ENCODE peak calls at places on chromosome 21, in eight cellular contexts. P, I, X, N, B, H, D and J are unnamed samples.
A peak's percentile ranks its signal among the peaks of the same experiment; 100 is the strongest.

GRCh38 chr21:28833181-28833580 is 159.5 kb downstream of the LTN1 start:
- DNase-seq in P (no peak), I (no peak), X (no peak), N (no peak), B (no peak), H (no peak), D (no peak), J (no peak)

GRCh38 chr21:36917487-36918158 is 48.8 kb downstream of the HLCS start:
- DNase-seq in P (peak; percentile 77), I (no peak), X (peak; percentile 66), N (peak; percentile 30), B (peak; percentile 53), H (no peak), D (no peak), J (peak; percentile 56)

GRCh38 chr21:27570306-27570868 is 603.5 kb upstream of the ADAMTS5 start:
- DNase-seq in P (no peak), I (no peak), X (peak; percentile 95), N (peak; percentile 82), B (no peak), H (no peak), D (no peak), J (peak; percentile 8)

GRCh38 chr21:36471254-36471723 is 8.6 kb downstream of the CLDN14 start:
- DNase-seq in P (no peak), I (no peak), X (no peak), N (no peak), B (no peak), H (no peak), D (no peak), J (peak; percentile 23)

GRCh38 chr21:36749935-36750578 is 51.1 kb downstream of the SIM2 start:
- DNase-seq in P (peak; percentile 98), I (no peak), X (peak; percentile 46), N (no peak), B (peak; percentile 66), H (no peak), D (no peak), J (no peak)

GRCh38 chr21:33551664-33552063 is 8.8 kb downstream of the SON start:
- DNase-seq in P (no peak), I (no peak), X (no peak), N (no peak), B (no peak), H (no peak), D (no peak), J (no peak)

GRCh38 chr21:44065428-44065827 is 41.8 kb upstream of the PWP2 start:
- DNase-seq in P (no peak), I (no peak), X (peak; percentile 63), N (no peak), B (no peak), H (peak; percentile 62), D (no peak), J (no peak)

GRCh38 chr21:32442566-32443318 is 30.2 kb downstream of the EVA1C start:
- DNase-seq in P (no peak), I (no peak), X (peak; percentile 69), N (no peak), B (no peak), H (no peak), D (no peak), J (peak; percentile 65)

GRCh38 chr21:33380483-33380998 is 22.7 kb upstream of the IFNGR2 start:
- DNase-seq in P (peak; percentile 17), I (peak; percentile 68), X (peak; percentile 96), N (peak; percentile 94), B (no peak), H (peak; percentile 78), D (peak; percentile 94), J (peak; percentile 87)

GRCh38 chr21:46216132-46216747 is 12.3 kb downstream of the LSS start:
- DNase-seq in P (no peak), I (no peak), X (no peak), N (no peak), B (no peak), H (no peak), D (no peak), J (no peak)
- TF ChIP-seq CTCF in P (no peak), I (no peak), X (no peak), N (no peak), B (no peak), H (no peak), D (no peak), J (no peak)

GRCh38 chr21:42107881-42108553 is 36.9 kb downstream of the UMODL1 start:
- DNase-seq in P (peak; percentile 75), I (peak; percentile 90), X (peak; percentile 48), N (peak; percentile 29), B (no peak), H (peak; percentile 67), D (no peak), J (peak; percentile 88)
- H3K27ac ChIP-seq in P (no peak overlapping the region), I (no peak overlapping the region), X (no peak overlapping the region), N (no peak overlapping the region), B (no peak overlapping the region), H (no peak overlapping the region), D (no peak overlapping the region), J (peak overlapping the region; percentile 10)

GRCh38 chr21:19123525-19123924 is 719.9 kb upstream of the TMPRSS15 start:
- DNase-seq in P (peak; percentile 28), I (no peak), X (no peak), N (no peak), B (no peak), H (no peak), D (no peak), J (no peak)

GRCh38 chr21:19123053-19123452 is 719.5 kb upstream of the TMPRSS15 start:
- DNase-seq in P (no peak), I (no peak), X (no peak), N (no peak), B (no peak), H (no peak), D (no peak), J (no peak)

GRCh38 chr21:19120591-19120990 is 717.0 kb upstream of the TMPRSS15 start:
- DNase-seq in P (peak; percentile 74), I (no peak), X (no peak), N (no peak), B (peak; percentile 48), H (no peak), D (no peak), J (no peak)

GRCh38 chr21:19122371-19122770 is 718.8 kb upstream of the TMPRSS15 start:
- DNase-seq in P (no peak), I (no peak), X (no peak), N (no peak), B (no peak), H (no peak), D (no peak), J (no peak)
- TF ChIP-seq CTCF in P (no peak), I (no peak), X (no peak), N (no peak), B (no peak), H (no peak), D (no peak), J (no peak)

DNA sequence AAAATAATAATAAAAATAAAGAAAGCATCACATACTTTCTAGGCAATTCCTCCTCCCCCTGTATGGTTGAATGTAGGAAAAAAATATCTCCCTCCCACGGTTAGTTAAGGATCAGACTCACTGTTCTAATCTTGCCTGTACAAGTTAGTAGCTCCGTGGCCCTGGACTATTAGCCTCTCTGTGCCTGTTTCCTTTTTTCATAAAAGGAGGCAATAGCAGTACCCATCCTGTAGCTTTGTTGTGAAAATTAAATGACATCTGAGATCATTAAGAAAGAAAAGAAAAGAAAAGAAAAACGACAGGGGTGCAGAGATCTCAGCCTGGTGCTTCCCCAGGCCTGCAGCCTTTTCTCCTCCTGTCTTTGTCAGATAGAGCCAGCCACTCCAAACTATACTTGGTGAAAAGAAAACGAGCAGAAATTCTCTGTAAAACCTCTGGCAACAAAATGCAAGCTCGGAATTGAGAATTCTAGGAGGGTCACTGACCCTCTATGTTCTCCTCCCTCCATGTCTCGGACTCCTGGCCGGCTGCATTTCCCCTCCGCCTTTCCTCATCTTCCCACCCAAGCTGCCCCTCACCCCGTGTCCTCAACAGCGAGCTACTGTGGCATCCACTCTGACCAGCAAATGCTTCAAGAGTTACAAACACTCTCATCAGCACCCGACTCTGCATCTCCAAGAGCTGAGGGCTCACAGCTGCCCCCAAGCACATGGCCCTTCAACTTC is 13.7 kb downstream of the RIPK4 start:
- DNase-seq in P (no peak), I (peak; percentile 26), X (no peak), N (no peak), B (no peak), H (no peak), D (no peak), J (no peak)
- H3K27ac ChIP-seq in P (no peak overlapping the region), I (no peak overlapping the region), X (no peak overlapping the region), N (no peak overlapping the region), B (no peak overlapping the region), H (no peak overlapping the region), D (no peak overlapping the region), J (peak overlapping the region; percentile 91)

DNA sequence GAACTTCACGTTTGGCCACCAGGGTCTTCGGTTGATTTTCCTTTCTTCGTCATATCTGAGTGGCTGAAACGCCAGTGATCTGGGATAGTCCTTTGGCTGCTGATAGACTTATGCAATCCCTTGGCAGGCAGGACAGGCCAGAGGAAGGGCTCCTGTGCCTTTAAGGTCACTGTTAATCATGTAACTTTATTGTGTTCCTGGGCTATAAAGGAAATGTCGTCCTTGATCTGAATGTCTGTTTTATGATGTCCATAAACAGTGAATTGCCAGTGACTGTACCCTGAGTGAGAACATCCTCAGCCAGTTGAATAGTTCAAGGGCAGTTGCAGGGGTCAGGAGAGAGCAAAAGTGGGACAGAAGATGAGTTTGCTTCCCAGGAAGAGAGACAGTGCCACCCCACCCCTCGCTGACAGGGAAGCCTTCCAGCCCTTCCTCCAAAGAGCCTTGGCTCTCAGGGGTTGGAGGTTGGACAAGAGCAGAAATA is 68.0 kb downstream of the PDE9A start:
- DNase-seq in P (no peak), I (no peak), X (peak; percentile 26), N (no peak), B (no peak), H (no peak), D (no peak), J (no peak)
- TF ChIP-seq CTCF in P (no peak), I (no peak), X (no peak), N (no peak), B (no peak), H (no peak), D (no peak), J (no peak)

DNA sequence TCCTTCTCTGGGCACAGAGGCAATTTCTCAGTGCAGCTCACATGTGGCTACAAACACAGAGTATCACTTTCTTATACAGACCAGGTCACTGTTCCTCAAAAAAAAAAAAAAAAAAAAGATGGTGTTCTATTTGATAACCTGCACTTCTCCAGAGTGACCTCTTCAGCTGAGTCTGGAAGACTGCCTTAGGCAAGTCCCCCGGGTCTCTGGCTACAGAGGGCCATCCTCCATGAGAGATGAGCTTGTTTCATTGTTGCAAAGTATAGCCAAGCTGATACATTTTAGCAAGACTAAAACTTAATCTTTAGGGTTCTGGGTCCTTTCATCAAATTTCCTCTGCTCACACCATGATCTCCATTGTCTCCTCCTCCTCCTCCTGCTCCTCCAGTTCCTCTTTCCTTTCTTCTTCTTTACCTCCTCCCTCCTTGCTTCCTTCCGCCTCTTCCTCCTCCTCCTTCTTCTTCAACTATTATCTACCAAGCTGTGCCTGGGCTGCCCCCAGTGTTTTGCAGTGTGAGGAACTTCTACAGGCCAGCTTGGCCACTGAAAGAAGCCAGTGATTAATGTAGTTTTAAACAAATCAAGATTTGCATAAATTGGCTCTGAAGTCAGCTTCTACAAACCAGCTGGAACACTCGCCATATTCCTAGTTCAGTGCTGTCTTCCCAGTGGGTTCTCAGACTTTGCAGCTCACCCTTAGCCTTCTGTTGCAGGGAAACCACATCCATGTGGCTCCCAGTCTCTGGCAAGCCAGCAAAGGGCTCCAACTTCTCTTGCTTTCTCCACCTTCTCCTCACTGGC is 139.4 kb downstream of the RUNX1 start:
- DNase-seq in P (no peak), I (no peak), X (peak; percentile 31), N (no peak), B (no peak), H (no peak), D (no peak), J (no peak)
- H3K27ac ChIP-seq in P (no peak overlapping the region), I (no peak overlapping the region), X (no peak overlapping the region), N (no peak overlapping the region), B (no peak overlapping the region), H (no peak overlapping the region), D (no peak overlapping the region), J (no peak overlapping the region)